ENCODE peak calls at places on chromosomes 13 and 19, in eight cellular contexts. D is thyroid gland, T is A549, U is transverse colon, V is tibial nerve, S is upper lobe of left lung, F is IMR-90, L is K562. Z is an unnamed sample. For H3K4me1, the result is how much of the 10 kb centered on the place peaks cover.

GRCh38 chr13:45242070-45242469 is 41.2 kb upstream of the KCTD4 start:
- DNase-seq in D (peak), T (peak), U (peak), V (no peak), S (no peak), F (peak), L (no peak), Z (peak)

GRCh38 chr13:95296326-95296939 is 4.8 kb downstream of the ABCC4 start:
- DNase-seq in D (peak), T (peak), U (peak), V (no peak), S (peak), F (no peak), L (no peak), Z (peak)

GRCh38 chr13:74316531-74316930 is 182.3 kb upstream of the KLF12 start:
- DNase-seq in D (no peak), T (no peak), U (no peak), V (no peak), S (no peak), F (peak), L (no peak), Z (no peak)

GRCh38 chr19:33813391-33814101 is 16.9 kb downstream of the KCTD15 start:
- DNase-seq in D (no peak), T (no peak), U (no peak), V (no peak), S (no peak), F (no peak), L (no peak), Z (no peak)

GRCh38 chr19:56642711-56643459 is at the start of gene SMIM17:
- DNase-seq in D (no peak), T (no peak), U (no peak), V (no peak), S (no peak), F (no peak), L (no peak), Z (no peak)

GRCh38 chr13:106468207-106468606 is 67.3 kb downstream of the EFNB2 start:
- DNase-seq in D (peak), T (no peak), U (no peak), V (no peak), S (no peak), F (no peak), L (no peak), Z (no peak)

GRCh38 chr13:29815336-29815735 is 35.1 kb downstream of the UBL3 start:
- DNase-seq in D (no peak), T (no peak), U (no peak), V (no peak), S (no peak), F (no peak), L (no peak), Z (no peak)

GRCh38 chr13:76048675-76049396 is 412.7 kb downstream of the LMO7 start:
- DNase-seq in D (no peak), T (no peak), U (no peak), V (no peak), S (no peak), F (no peak), L (no peak), Z (peak)

GRCh38 chr19:7869910-7870511 is 4.2 kb downstream of the PRR36 start:
- DNase-seq in D (peak), T (peak), U (peak), V (no peak), S (peak), F (peak), L (peak), Z (peak)

GRCh38 chr19:37718357-37718756 is 1.2 kb downstream of the ZNF607 start:
- DNase-seq in D (no peak), T (no peak), U (no peak), V (no peak), S (no peak), F (no peak), L (no peak), Z (no peak)

GRCh38 chr19:47058621-47059020 is 10.2 kb upstream of the TMEM160 start:
- DNase-seq in D (no peak), T (no peak), U (no peak), V (no peak), S (no peak), F (no peak), L (no peak), Z (no peak)

GRCh38 chr19:18961767-18962423 is 20.9 kb upstream of the HOMER3 start:
- DNase-seq in D (no peak), T (no peak), U (no peak), V (no peak), S (no peak), F (no peak), L (no peak), Z (no peak)

DNA sequence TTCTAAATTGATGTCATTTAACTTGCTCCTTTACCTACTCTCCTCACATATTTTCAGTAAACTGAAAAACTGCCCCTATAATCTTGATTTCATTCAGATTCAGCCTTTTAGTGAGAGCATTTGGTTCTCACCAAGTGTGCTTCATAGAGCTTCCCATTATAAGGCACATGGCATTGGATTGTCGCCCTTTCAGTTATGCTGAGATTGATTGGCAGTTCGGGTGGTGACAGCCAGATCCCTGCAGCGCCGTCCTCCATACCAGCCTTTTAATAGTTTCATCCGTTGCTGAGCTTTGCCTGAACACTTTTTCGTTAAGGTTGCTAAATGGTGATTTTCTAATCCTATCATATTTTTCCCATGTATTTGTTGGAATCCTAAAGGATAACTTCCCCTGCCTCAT is 80.4 kb downstream of the DHRS12 start:
- DNase-seq in D (no peak), T (no peak), U (no peak), V (no peak), S (no peak), F (no peak), L (no peak), Z (no peak)
- H3K4me1 ChIP-seq in D (under half), T (under half), U (under half), V (under half), S (under half), F (under half), L (under half), Z (under half)

GRCh38 chr19:1613808-1614570 is 8.7 kb upstream of the UQCR11 start:
- DNase-seq in D (no peak), T (no peak), U (no peak), V (no peak), S (no peak), F (no peak), L (no peak), Z (no peak)
- TF ChIP-seq POLR2A in D (no peak), T (no peak), U (no peak), V (no peak), S (no peak), F (no peak), L (no peak), Z (no peak)

DNA sequence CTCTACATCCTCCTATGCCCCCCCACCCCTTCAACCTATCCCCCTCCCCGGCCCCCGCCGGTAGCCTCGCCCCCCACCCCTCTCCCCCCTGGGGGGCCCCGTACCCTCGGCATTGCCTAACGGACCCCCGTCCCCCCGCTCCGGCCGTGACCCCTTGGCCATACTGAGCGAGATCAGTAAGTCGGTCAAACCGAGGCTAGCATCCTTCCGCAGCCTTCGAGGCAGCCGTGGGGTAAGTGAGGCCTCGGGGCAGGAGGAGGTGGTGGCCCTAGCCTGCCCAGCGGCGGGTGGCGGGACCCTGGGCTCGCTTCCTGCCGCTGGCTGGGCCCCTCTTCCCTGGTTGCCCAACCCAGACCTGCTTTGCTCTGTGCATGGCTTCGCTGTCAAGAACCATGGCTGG is 6.5 kb downstream of the TRIP10 start:
- DNase-seq in D (no peak), T (no peak), U (no peak), V (no peak), S (no peak), F (no peak), L (no peak), Z (no peak)
- H3K4me3 ChIP-seq in D (no peak), T (no peak), U (no peak), V (no peak), S (no peak), F (no peak), L (no peak), Z (no peak)

GRCh38 chr19:50932018-50932689 is 20.7 kb downstream of the KLK5 start:
- DNase-seq in D (no peak), T (no peak), U (no peak), V (no peak), S (no peak), F (no peak), L (no peak), Z (no peak)

GRCh38 chr19:50926144-50926543 is 14.9 kb upstream of the KLK4 start:
- DNase-seq in D (no peak), T (no peak), U (no peak), V (no peak), S (no peak), F (no peak), L (no peak), Z (no peak)

GRCh38 chr19:50931023-50931422 is 19.8 kb upstream of the KLK4 start:
- DNase-seq in D (no peak), T (no peak), U (no peak), V (no peak), S (no peak), F (no peak), L (no peak), Z (no peak)

GRCh38 chr19:50925734-50926133 is 14.5 kb upstream of the KLK4 start:
- DNase-seq in D (no peak), T (peak), U (no peak), V (no peak), S (no peak), F (no peak), L (no peak), Z (no peak)

DNA sequence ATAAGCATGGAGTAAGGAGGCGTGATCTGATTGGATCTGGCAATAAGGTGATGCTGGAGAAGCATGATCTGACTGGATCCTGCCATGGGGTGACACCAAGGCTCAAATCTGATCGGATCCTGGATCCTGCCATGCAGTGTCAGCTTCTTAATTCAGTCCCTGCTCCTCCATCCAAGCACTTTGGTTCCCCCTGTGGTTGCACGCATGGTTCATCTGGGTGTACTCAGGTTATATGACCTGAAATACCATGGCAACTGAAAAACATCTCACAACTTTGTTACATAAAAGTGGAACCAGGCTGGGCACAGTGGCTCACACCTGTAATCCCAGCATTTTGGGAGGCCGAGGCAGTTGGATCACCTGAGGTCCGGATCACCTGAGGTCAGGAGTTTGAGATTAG is 17.6 kb upstream of the KLK4 start:
- DNase-seq in D (no peak), T (peak), U (no peak), V (no peak), S (no peak), F (no peak), L (no peak), Z (no peak)
- H3K4me1 ChIP-seq in D (under half), T (under half), U (under half), V (under half), S (under half), F (under half), L (under half), Z (under half)

Z was measured in body of pancreas.